ENCODE peak calls at places on chromosomes 13 and 19, in ten cellular contexts. E is hypothalamus, J is ELR, D is dorsolateral prefrontal cortex, L is PC-9, G is pancreas, I is caudate nucleus, X is NCI-H524, Z is AG04450, A is amygdala. N is an unnamed sample.

GRCh38 chr13:30431269-30431950 is 9.1 kb downstream of the UBE2L5 start:
- DNase-seq in X (no peak), G (no peak), D (no peak), I (no peak), J (peak), Z (no peak), A (no peak), L (no peak), E (no peak), N (peak)

GRCh38 chr13:90118467-90119071 is 1228.9 kb upstream of the MIR17HG start:
- DNase-seq in E (no peak), X (no peak), J (no peak), A (no peak), I (no peak), D (no peak), G (no peak), Z (no peak), L (no peak), N (no peak)

GRCh38 chr19:6802336-6803035 is 30.0 kb downstream of the VAV1 start:
- DNase-seq in G (no peak), D (no peak), E (no peak), J (peak), A (peak), I (no peak), Z (no peak), L (peak), X (no peak), N (no peak)

GRCh38 chr19:37172368-37173366 is at the start of gene ZNF585A:
- DNase-seq in Z (peak), L (peak), J (peak), X (peak), D (peak), E (peak), A (peak), G (peak), I (peak), N (peak)

GRCh38 chr13:24385902-24386301 is 76.5 kb downstream of the C1QTNF9 start:
- DNase-seq in G (no peak), E (no peak), A (no peak), J (no peak), I (no peak), D (no peak), L (no peak), Z (no peak), X (no peak), N (no peak)

GRCh38 chr19:15180451-15181390 is 20.1 kb downstream of the NOTCH3 start:
- DNase-seq in Z (no peak), A (no peak), D (no peak), J (no peak), X (peak), I (no peak), E (no peak), G (peak), L (no peak), N (no peak)

GRCh38 chr19:35478794-35479193 is 11.5 kb downstream of the KRTDAP start:
- DNase-seq in D (no peak), G (no peak), L (no peak), J (no peak), A (no peak), X (no peak), E (no peak), I (no peak), Z (no peak), N (no peak)

GRCh38 chr19:38736036-38736412 is 8.2 kb downstream of the CAPN12 start:
- DNase-seq in X (no peak), J (peak), I (no peak), D (no peak), A (no peak), E (no peak), Z (no peak), G (peak), L (peak), N (peak)

GRCh38 chr19:32676895-32677359 is 1.3 kb downstream of the RGS9BP start:
- DNase-seq in D (no peak), G (no peak), A (no peak), I (no peak), J (no peak), Z (no peak), E (no peak), L (no peak), X (no peak), N (no peak)

GRCh38 chr13:112819816-112820215 is 130.0 kb downstream of the ATP11A start:
- DNase-seq in A (no peak), I (no peak), E (no peak), G (no peak), J (no peak), Z (no peak), L (no peak), X (no peak), D (no peak), N (no peak)

GRCh38 chr19:13347351-13347750 is 158.9 kb downstream of the CACNA1A start:
- DNase-seq in X (peak), E (no peak), J (no peak), D (no peak), I (peak), A (no peak), G (no peak), L (no peak), Z (no peak), N (no peak)

GRCh38 chr19:6639439-6639838 is 30.5 kb downstream of the TNFSF14 start:
- DNase-seq in E (no peak), X (no peak), Z (no peak), D (no peak), A (no peak), G (no peak), I (no peak), J (peak), L (no peak), N (no peak)

GRCh38 chr13:90447735-90448103 is 899.8 kb upstream of the MIR17HG start:
- DNase-seq in Z (no peak), G (no peak), A (no peak), I (no peak), X (no peak), J (peak), D (no peak), L (peak), E (no peak), N (no peak)

GRCh38 chr13:111258637-111259036 is 61.8 kb upstream of the TEX29 start:
- DNase-seq in D (no peak), G (no peak), E (no peak), A (no peak), X (no peak), Z (no peak), J (no peak), L (no peak), I (no peak), N (no peak)

GRCh38 chr13:100395698-100396373 is 192.8 kb downstream of the GGACT start:
- DNase-seq in J (no peak), L (no peak), I (no peak), A (no peak), Z (no peak), G (no peak), E (no peak), X (no peak), D (no peak), N (no peak)

GRCh38 chr13:97468331-97468730 is 34.4 kb downstream of the RAP2A start:
- DNase-seq in I (no peak), L (no peak), G (no peak), J (no peak), D (no peak), Z (no peak), A (no peak), E (no peak), X (no peak), N (no peak)